ENCODE peak calls at places on chromosome 1, in four cellular contexts. X, W, K and E are unnamed samples.

GRCh38 chr1:217253351-217253750 is 377.5 kb downstream of the GPATCH2 start:
- DNase-seq in X (no peak), W (no peak), K (no peak), E (no peak)

GRCh38 chr1:205849619-205850355 is at the start of gene PM20D1:
- DNase-seq in X (no peak), W (no peak), K (peak), E (peak)

GRCh38 chr1:29824025-29824424 is 587.7 kb downstream of the PTPRU start:
- DNase-seq in X (no peak), W (no peak), K (no peak), E (no peak)

GRCh38 chr1:15948600-15949452 is 27.1 kb downstream of the ZBTB17 start:
- DNase-seq in X (peak), W (no peak), K (no peak), E (peak)

GRCh38 chr1:236176337-236177336 is 34.3 kb downstream of the GPR137B start:
- DNase-seq in X (no peak), W (no peak), K (no peak), E (no peak)

GRCh38 chr1:242467556-242468145 is 56.8 kb downstream of the PLD5 start:
- DNase-seq in X (peak), W (peak), K (peak), E (peak)

GRCh38 chr1:94246692-94247145 is 9.3 kb upstream of the ARHGAP29 start:
- DNase-seq in X (no peak), W (no peak), K (no peak), E (peak)

GRCh38 chr1:153655333-153655732 is 3.2 kb upstream of the SNAPIN start:
- DNase-seq in X (no peak), W (no peak), K (no peak), E (no peak)

GRCh38 chr1:234474375-234474774 is 4.6 kb downstream of the TARBP1 start:
- DNase-seq in X (no peak), W (no peak), K (no peak), E (no peak)

GRCh38 chr1:181061487-181061886 is 27.0 kb upstream of the IER5 start:
- DNase-seq in X (no peak), W (no peak), K (no peak), E (no peak)

GRCh38 chr1:84754376-84754672 is 64.1 kb upstream of the SSX2IP start:
- DNase-seq in X (no peak), W (no peak), K (no peak), E (no peak)

GRCh38 chr1:67722292-67722944 is 37.4 kb downstream of the GADD45A start:
- DNase-seq in X (no peak), W (no peak), K (no peak), E (peak)

GRCh38 chr1:230569201-230569600 is 73.1 kb upstream of the COG2 start:
- DNase-seq in X (no peak), W (no peak), K (no peak), E (no peak)

GRCh38 chr1:230570724-230571390 is 71.4 kb upstream of the COG2 start:
- DNase-seq in X (peak), W (no peak), K (no peak), E (no peak)

GRCh38 chr1:230566481-230566880 is 75.8 kb upstream of the COG2 start:
- DNase-seq in X (no peak), W (no peak), K (no peak), E (no peak)

GRCh38 chr1:230568008-230568407 is 74.3 kb upstream of the COG2 start:
- DNase-seq in X (peak), W (no peak), K (peak), E (peak)

DNA sequence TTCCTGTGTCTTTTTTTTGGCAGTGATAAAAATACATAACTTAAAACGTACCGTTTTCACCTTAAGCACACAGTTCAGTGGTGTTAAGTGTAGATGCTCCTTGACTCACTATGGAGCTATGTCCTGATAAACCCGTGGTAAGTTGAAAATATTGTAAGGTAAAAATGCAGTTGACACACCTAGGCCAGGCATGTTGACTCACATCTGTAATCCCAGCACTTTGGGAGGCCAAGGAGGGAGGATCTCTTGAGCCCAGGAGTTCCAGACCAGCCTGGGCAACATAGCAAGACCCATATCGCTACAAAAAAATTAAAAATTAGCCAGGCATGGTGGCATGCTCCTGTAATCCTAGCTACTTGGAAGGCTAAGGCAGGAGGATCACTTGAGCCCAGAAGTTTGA is 73.6 kb upstream of the COG2 start:
- DNase-seq in X (no peak), W (no peak), K (no peak), E (no peak)
- H2BK5ac ChIP-seq in X (no peak), W (no peak), K (no peak), E (no peak)

GRCh38 chr1:208506812-208507211 is 262.6 kb upstream of the PLXNA2 start:
- DNase-seq in X (no peak), W (no peak), K (no peak), E (no peak)
- H3K18ac ChIP-seq in X (no peak), W (no peak), K (no peak), E (no peak)

GRCh38 chr1:91012196-91012595 is 9.6 kb downstream of the ZNF644 start:
- DNase-seq in X (no peak), W (no peak), K (no peak), E (no peak)

GRCh38 chr1:91014475-91014874 is 7.4 kb downstream of the ZNF644 start:
- DNase-seq in X (no peak), W (no peak), K (no peak), E (no peak)

GRCh38 chr1:91015358-91015780 is 6.5 kb downstream of the ZNF644 start:
- DNase-seq in X (no peak), W (no peak), K (no peak), E (no peak)

GRCh38 chr1:91011726-91012125 is 10.1 kb downstream of the ZNF644 start:
- DNase-seq in X (no peak), W (no peak), K (no peak), E (no peak)

DNA sequence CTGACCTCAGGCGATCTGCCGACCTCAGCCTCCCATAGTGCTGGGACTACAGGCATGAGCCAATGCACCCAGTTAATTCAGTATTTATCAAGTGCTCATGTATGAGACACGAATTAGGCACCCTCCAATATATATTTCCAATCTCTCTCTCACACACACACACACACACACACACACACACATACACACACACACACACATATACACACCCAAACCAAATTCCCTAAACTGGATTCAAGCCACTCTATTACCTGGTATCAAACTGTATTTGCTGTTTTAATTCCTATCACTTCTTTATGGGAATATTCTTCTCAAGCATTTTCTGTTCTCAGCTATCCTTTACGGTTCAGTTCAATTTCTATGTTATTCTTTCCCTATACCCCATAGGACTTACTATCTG is 8.5 kb downstream of the ZNF644 start:
- DNase-seq in X (no peak), W (no peak), K (no peak), E (no peak)
- H2BK5ac ChIP-seq in X (no peak), W (no peak), K (no peak), E (no peak)

GRCh38 chr1:12026586-12026985 is 7.3 kb downstream of the MIIP start:
- DNase-seq in X (no peak), W (no peak), K (no peak), E (no peak)

GRCh38 chr1:12028957-12029511 is 9.7 kb downstream of the MIIP start:
- DNase-seq in X (no peak), W (no peak), K (no peak), E (no peak)

GRCh38 chr1:12031039-12031980 is 12.0 kb downstream of the MIIP start:
- DNase-seq in X (peak), W (no peak), K (peak), E (peak)

GRCh38 chr1:12029720-12030339 is 10.5 kb downstream of the MIIP start:
- DNase-seq in X (no peak), W (no peak), K (no peak), E (no peak)

GRCh38 chr1:12028248-12028647 is 8.9 kb downstream of the MIIP start:
- DNase-seq in X (no peak), W (no peak), K (no peak), E (no peak)
- H3K18ac ChIP-seq in X (no peak), W (no peak), K (no peak), E (no peak)

DNA sequence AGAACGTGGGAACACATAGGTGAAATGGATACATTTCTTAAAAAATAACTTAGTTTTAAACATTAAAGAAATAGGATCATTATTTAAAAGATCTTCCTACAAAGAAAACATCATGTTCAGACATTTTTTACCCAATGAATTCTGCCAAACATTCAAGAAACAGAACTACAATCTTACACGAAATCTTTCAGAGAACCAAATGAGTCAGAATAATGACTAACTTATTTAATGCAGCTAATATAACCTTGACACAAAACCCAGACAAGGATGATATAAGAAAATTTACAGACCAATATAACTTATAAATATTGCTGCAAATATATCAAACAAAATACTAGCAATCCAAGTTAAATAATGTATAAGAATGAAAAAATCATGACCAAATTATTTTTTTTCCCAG is 220.1 kb upstream of the KCNK2 start:
- DNase-seq in X (no peak), W (no peak), K (no peak), E (no peak)
- H2BK5ac ChIP-seq in X (no peak), W (no peak), K (no peak), E (no peak)

GRCh38 chr1:215567491-215568286 is 585 bp downstream of the KCTD3 start:
- DNase-seq in X (peak), W (peak), K (peak), E (peak)

GRCh38 chr1:215568287-215568692 is 1.2 kb downstream of the KCTD3 start:
- DNase-seq in X (peak), W (peak), K (no peak), E (no peak)

GRCh38 chr1:215569987-215570824 is 3.1 kb downstream of the KCTD3 start:
- DNase-seq in X (no peak), W (no peak), K (no peak), E (no peak)

GRCh38 chr1:215566556-215567490 is at the start of gene KCTD3:
- DNase-seq in X (peak), W (peak), K (peak), E (peak)
- H3K18ac ChIP-seq in X (peak), W (peak), K (peak), E (peak)

DNA sequence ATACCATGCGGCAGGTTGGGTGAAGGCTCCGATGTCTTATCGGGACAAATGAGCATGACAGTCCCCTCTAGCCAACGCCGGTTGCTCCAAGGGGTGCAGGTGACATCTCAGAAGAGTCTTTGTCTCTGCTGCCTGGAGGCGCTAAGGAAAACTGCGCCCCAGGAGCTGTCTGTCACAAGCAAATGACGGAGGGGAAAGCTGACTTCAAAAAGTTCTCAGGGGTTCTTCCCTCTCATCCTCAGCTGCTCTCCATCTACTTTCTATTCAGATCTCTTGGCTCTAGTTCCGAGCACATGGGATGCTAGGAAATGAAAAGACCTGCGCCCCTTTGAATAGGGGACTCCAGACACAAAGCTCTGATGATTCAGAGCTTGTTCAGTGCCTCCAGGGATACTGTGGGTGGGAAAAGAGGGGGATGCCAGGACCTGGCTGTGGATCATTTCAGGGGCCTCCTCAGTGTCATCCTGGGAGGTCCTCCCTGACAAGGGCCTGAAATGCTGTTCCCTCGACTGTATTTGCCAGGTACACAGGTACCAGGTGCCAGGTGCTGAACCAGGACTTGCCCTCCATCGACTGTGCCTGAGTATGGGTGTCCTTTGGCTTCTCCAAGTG is 869 bp upstream of the KIAA0040 start:
- DNase-seq in X (peak), W (no peak), K (no peak), E (no peak)
- H2BK5ac ChIP-seq in X (no peak), W (no peak), K (no peak), E (peak)